ENCODE peak calls at places on chromosomes 13 and 19, in eight cellular contexts. X, T, N, K, R, H, G and I are unnamed samples.
A peak's percentile ranks its signal among the peaks of the same experiment; 100 is the strongest.

GRCh38 chr19:2607712-2608601 is 94.5 kb downstream of the GNG7 start:
- DNase-seq in X (no peak), T (peak; percentile 85), N (peak; percentile 94), K (no peak), R (no peak), H (no peak), G (no peak), I (no peak)

GRCh38 chr13:55534306-55534705 is 1606.4 kb upstream of the PRR20A start:
- DNase-seq in X (no peak), T (no peak), N (no peak), K (no peak), R (no peak), H (no peak), G (no peak), I (no peak)

GRCh38 chr13:79989251-79989661 is 351.7 kb downstream of the SPRY2 start:
- DNase-seq in X (no peak), T (no peak), N (no peak), K (no peak), R (no peak), H (peak; percentile 40), G (no peak), I (peak; percentile 18)

GRCh38 chr19:33721735-33722297 is 74.9 kb upstream of the KCTD15 start:
- DNase-seq in X (no peak), T (no peak), N (no peak), K (no peak), R (no peak), H (no peak), G (no peak), I (no peak)

GRCh38 chr19:7918615-7919421 is 1.3 kb upstream of the SNAPC2 start:
- DNase-seq in X (peak; percentile 54), T (no peak), N (no peak), K (no peak), R (no peak), H (no peak), G (no peak), I (peak; percentile 62)

GRCh38 chr13:93320942-93321341 is 94.3 kb downstream of the GPC6 start:
- DNase-seq in X (no peak), T (no peak), N (no peak), K (no peak), R (peak; percentile 58), H (peak; percentile 44), G (no peak), I (no peak)

GRCh38 chr13:93420887-93421286 is 194.3 kb downstream of the GPC6 start:
- DNase-seq in X (no peak), T (no peak), N (no peak), K (no peak), R (no peak), H (no peak), G (no peak), I (no peak)

GRCh38 chr13:114161644-114162532 is 17.2 kb upstream of the CFAP97D2 start:
- DNase-seq in X (peak; percentile 79), T (peak; percentile 93), N (no peak), K (peak; percentile 44), R (peak; percentile 82), H (peak; percentile 47), G (peak; percentile 61), I (peak; percentile 65)

GRCh38 chr19:15836345-15836594 is 20.8 kb upstream of the OR10H1 start:
- DNase-seq in X (no peak), T (no peak), N (no peak), K (no peak), R (no peak), H (peak; percentile 25), G (no peak), I (no peak)

GRCh38 chr13:62129000-62129551 is 713.4 kb upstream of the PCDH20 start:
- DNase-seq in X (no peak), T (no peak), N (no peak), K (no peak), R (no peak), H (no peak), G (no peak), I (no peak)

GRCh38 chr13:68806125-68806524 is 1301.5 kb upstream of the ATXN8OS start:
- DNase-seq in X (no peak), T (no peak), N (no peak), K (no peak), R (no peak), H (no peak), G (no peak), I (no peak)

GRCh38 chr13:113635048-113635420 is 23.0 kb downstream of the ATP4B start:
- DNase-seq in X (peak; percentile 26), T (no peak), N (no peak), K (no peak), R (no peak), H (no peak), G (no peak), I (no peak)

GRCh38 chr13:110107568-110108347 is 199.2 kb downstream of the COL4A1 start:
- DNase-seq in X (no peak), T (no peak), N (no peak), K (no peak), R (peak; percentile 24), H (no peak), G (no peak), I (no peak)

GRCh38 chr19:3115411-3115810 is 20.4 kb upstream of the GNA15 start:
- DNase-seq in X (no peak), T (no peak), N (no peak), K (no peak), R (no peak), H (no peak), G (no peak), I (no peak)

GRCh38 chr13:24493356-24493755 is 19.2 kb downstream of the PARP4 start:
- DNase-seq in X (no peak), T (no peak), N (no peak), K (no peak), R (peak; percentile 7), H (peak; percentile 25), G (no peak), I (no peak)

GRCh38 chr19:46408611-46409039 is 4.7 kb downstream of the CCDC8 start:
- DNase-seq in X (peak; percentile 87), T (no peak), N (no peak), K (peak; percentile 85), R (peak; percentile 79), H (peak; percentile 48), G (peak; percentile 76), I (no peak)

DNA sequence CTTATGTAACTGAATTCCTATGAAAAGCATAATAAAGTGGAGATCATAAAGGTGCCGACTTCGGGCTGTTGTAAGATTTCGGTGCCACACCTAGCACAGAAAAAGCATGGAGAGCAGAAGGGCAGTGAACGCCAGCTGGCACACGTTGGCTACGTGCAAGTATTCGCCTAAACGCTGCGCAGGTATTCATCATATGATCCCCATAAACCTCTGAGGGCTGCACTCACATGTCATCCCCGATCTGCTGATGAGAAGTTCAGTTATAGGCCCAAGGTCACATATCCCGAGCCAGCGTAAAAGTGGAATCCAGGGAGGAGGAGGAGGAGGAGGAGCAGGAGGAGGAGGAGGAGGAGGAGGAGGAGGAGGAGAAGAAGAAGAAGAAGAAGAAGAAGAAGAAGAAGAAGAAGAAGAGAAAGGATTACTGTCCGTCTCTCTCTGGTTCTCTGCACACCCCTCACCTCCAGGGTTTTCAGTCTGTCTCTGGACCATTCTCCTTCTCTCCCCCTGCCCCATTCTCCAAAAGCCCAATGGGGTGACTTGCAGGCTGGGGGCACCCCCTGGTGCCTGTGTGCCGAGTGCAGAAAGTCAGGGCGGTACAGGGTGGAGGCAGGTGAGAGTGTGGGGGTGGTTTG is 18.6 kb upstream of the CYP2S1 start:
- DNase-seq in X (no peak), T (no peak), N (no peak), K (no peak), R (no peak), H (no peak), G (no peak), I (peak; percentile 90)
- H3K4me3 ChIP-seq in X (no peak overlapping the region), T (no peak overlapping the region), N (no peak overlapping the region), K (no peak overlapping the region), R (no peak overlapping the region), H (no peak overlapping the region), G (no peak overlapping the region), I (no peak overlapping the region)

GRCh38 chr13:42395066-42395821 is 123.3 kb downstream of the AKAP11 start:
- DNase-seq in X (no peak), T (no peak), N (no peak), K (no peak), R (no peak), H (no peak), G (no peak), I (no peak)

GRCh38 chr13:42392706-42393572 is 121.0 kb downstream of the AKAP11 start:
- DNase-seq in X (no peak), T (no peak), N (peak; percentile 58), K (no peak), R (no peak), H (no peak), G (no peak), I (peak; percentile 50)

GRCh38 chr13:42394361-42395065 is 122.6 kb downstream of the AKAP11 start:
- DNase-seq in X (no peak), T (no peak), N (no peak), K (no peak), R (no peak), H (no peak), G (no peak), I (no peak)

GRCh38 chr13:42392180-42392579 is 120.2 kb downstream of the AKAP11 start:
- DNase-seq in X (no peak), T (no peak), N (no peak), K (no peak), R (no peak), H (no peak), G (no peak), I (no peak)

GRCh38 chr13:42393573-42394360 is 121.8 kb downstream of the AKAP11 start:
- DNase-seq in X (no peak), T (no peak), N (no peak), K (no peak), R (no peak), H (no peak), G (no peak), I (no peak)
- H3K4me3 ChIP-seq in X (no peak overlapping the region), T (no peak overlapping the region), N (no peak overlapping the region), K (no peak overlapping the region), R (no peak overlapping the region), H (no peak overlapping the region), G (no peak overlapping the region), I (no peak overlapping the region)

GRCh38 chr13:46050771-46051170 is 1.8 kb downstream of the ZC3H13 start:
- DNase-seq in X (no peak), T (no peak), N (no peak), K (no peak), R (no peak), H (no peak), G (no peak), I (no peak)
- H3K4me3 ChIP-seq in X (no peak overlapping the region), T (no peak overlapping the region), N (peak overlapping the region; percentile 78), K (no peak overlapping the region), R (peak overlapping the region; percentile 91), H (peak overlapping the region; percentile 2), G (peak overlapping the region; percentile 91), I (no peak overlapping the region)

DNA sequence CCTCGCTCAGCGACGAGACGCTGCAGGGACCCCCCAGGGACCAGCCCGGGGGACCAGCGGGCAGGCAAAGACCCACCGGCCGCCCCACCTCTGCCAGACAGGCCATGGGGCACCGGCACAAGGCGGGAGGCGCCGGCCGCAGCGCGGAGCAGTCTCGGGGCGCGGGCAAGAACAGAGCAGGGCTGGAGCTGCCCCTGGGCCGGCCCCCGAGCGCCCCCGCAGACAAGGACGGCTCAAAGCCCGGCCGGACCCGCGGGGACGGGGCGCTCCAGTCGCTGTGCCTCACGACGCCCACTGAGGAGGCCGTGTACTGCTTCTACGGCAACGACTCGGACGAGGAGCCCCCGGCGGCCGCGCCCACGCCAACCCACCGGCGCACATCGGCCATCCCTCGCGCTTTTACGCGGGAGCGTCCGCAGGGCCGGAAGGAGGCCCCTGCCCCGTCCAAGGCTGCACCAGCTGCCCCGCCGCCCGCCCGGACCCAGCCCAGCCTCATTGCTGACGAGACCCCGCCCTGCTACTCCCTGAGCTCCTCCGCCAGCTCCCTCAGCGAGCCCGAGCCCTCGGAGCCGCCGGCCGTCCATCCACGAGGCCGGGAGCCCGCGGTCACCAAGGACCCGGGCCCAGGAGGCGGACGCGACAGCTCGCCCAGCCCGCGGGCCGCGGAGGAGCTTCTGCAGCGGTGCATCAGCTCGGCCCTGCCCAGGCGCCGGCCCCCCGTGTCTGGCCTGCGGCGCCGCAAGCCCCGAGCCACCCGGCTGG is 11.3 kb downstream of the C19orf25 start:
- DNase-seq in X (no peak), T (no peak), N (no peak), K (no peak), R (no peak), H (no peak), G (no peak), I (no peak)
- H3K4me3 ChIP-seq in X (no peak overlapping the region), T (no peak overlapping the region), N (no peak overlapping the region), K (no peak overlapping the region), R (no peak overlapping the region), H (no peak overlapping the region), G (no peak overlapping the region), I (peak overlapping the region; percentile 43)